ENCODE peak calls at places on chromosomes 1 and 21, in six cellular contexts. L is K562, Z is HepG2, W is H1, V is SK-N-SH, O is GM12878. I is an unnamed sample.

GRCh38 chr1:240149488-240150094 is 57.9 kb downstream of the FMN2 start:
- DNase-seq in L (peak; percentile 9), Z (peak; percentile 17), W (no peak), V (peak; percentile 39), O (no peak), I (peak; percentile 22)

GRCh38 chr1:19552291-19553010 is 67.1 kb upstream of the CAPZB start:
- DNase-seq in L (no peak), Z (no peak), W (no peak), V (no peak), O (no peak), I (no peak)

GRCh38 chr1:5551274-5551966 is 440.8 kb downstream of the NPHP4 start:
- DNase-seq in L (no peak), Z (peak; percentile 3), W (no peak), V (no peak), O (no peak), I (no peak)

GRCh38 chr1:41672173-41672572 is 187.7 kb upstream of the EDN2 start:
- DNase-seq in L (peak; percentile 33), Z (no peak), W (no peak), V (no peak), O (no peak), I (peak; percentile 37)

GRCh38 chr1:54314691-54315455 is 91.3 kb downstream of the SSBP3 start:
- DNase-seq in L (no peak), Z (no peak), W (no peak), V (no peak), O (no peak), I (no peak)

GRCh38 chr1:60825593-60825992 is 256.8 kb upstream of the NFIA start:
- DNase-seq in L (no peak), Z (no peak), W (no peak), V (no peak), O (no peak), I (no peak)

GRCh38 chr1:98253145-98253544 is 332.3 kb upstream of the DPYD start:
- DNase-seq in L (no peak), Z (no peak), W (no peak), V (no peak), O (no peak), I (no peak)

GRCh38 chr1:179879797-179880196 is 2.2 kb upstream of the TOR1AIP2 start:
- DNase-seq in L (no peak), Z (no peak), W (no peak), V (no peak), O (no peak), I (no peak)

GRCh38 chr1:7501259-7501560 is 269.9 kb upstream of the VAMP3 start:
- DNase-seq in L (no peak), Z (no peak), W (no peak), V (peak; percentile 70), O (no peak), I (no peak)

GRCh38 chr1:236717811-236718210 is 31.5 kb downstream of the ACTN2 start:
- DNase-seq in L (no peak), Z (no peak), W (no peak), V (no peak), O (no peak), I (no peak)

GRCh38 chr1:160375788-160376524 is 9.1 kb downstream of the NHLH1 start:
- DNase-seq in L (no peak), Z (peak; percentile 16), W (no peak), V (no peak), O (no peak), I (no peak)

GRCh38 chr1:32338637-32339145 is 2.7 kb upstream of the MARCKSL1 start:
- DNase-seq in L (no peak), Z (no peak), W (no peak), V (no peak), O (no peak), I (no peak)

GRCh38 chr1:119987112-119987511 is 82.3 kb downstream of the NOTCH2 start:
- DNase-seq in L (no peak), Z (no peak), W (no peak), V (no peak), O (no peak), I (peak; percentile 3)

GRCh38 chr1:235883261-235883927 is 16.7 kb upstream of the LYST start:
- DNase-seq in L (no peak), Z (no peak), W (no peak), V (peak; percentile 46), O (peak; percentile 76), I (peak; percentile 17)

GRCh38 chr1:244220410-244220809 is 169.3 kb downstream of the ZBTB18 start:
- DNase-seq in L (no peak), Z (no peak), W (no peak), V (no peak), O (no peak), I (no peak)

GRCh38 chr1:116134178-116134773 is 23.1 kb downstream of the MAB21L3 start:
- DNase-seq in L (peak; percentile 37), Z (no peak), W (no peak), V (no peak), O (no peak), I (no peak)

GRCh38 chr1:116133696-116134095 is 22.5 kb downstream of the MAB21L3 start:
- DNase-seq in L (no peak), Z (no peak), W (no peak), V (no peak), O (no peak), I (no peak)

GRCh38 chr1:116138277-116138792 is 27.1 kb downstream of the MAB21L3 start:
- DNase-seq in L (no peak), Z (no peak), W (no peak), V (no peak), O (no peak), I (no peak)

GRCh38 chr1:116144151-116144550 is 33.0 kb downstream of the MAB21L3 start:
- DNase-seq in L (no peak), Z (no peak), W (no peak), V (no peak), O (no peak), I (no peak)

GRCh38 chr1:116139592-116140134 is 28.5 kb downstream of the MAB21L3 start:
- DNase-seq in L (no peak), Z (no peak), W (no peak), V (no peak), O (no peak), I (no peak)
- H3K27ac ChIP-seq in L (no peak overlapping the region), Z (no peak overlapping the region), W (no peak overlapping the region), V (no peak overlapping the region), O (no peak overlapping the region), I (no peak overlapping the region)

DNA sequence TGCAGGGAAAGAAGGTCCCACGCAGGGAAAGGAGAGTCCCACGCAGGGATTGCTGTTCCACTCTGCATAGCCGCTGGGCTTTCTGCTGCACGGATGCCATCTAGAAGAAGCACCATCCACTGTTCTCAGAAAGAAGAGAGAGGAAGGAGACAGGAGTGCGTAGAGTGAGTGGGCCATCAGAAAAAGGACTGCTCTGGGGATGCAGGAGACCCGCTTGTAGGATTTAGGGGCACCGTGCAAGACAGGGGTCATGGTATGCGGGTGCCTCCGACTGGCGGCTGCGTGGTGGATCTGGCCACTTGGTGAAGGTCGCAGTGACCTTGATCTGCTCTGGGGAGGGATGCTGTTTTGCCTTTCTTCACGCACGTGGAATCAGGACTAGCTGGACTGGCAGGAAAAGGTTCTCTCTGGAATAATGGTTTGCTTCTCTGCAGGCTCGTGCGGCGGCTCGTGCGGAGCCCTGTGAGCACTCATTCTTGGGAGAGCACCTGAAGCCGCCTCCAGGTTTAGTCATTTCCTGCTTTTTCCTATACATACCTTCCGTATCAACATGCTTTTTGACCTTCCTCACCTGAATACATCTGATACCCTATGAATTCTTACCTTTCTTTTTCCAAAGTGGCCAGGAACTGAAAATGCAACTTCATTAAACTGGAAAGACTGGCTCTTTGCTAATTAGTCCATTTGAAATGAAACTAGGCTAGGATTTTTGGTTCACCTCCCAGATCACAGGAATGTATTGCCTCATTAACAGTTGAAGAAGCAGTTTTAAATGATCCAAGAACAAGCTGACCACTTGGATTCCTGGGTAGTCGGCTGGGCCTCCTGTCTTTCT is 181.6 kb downstream of the KIF26B start:
- DNase-seq in L (no peak), Z (no peak), W (peak; percentile 56), V (no peak), O (no peak), I (no peak)
- TF ChIP-seq EP300 in L (no peak), Z (no peak), W (no peak), V (no peak), O (no peak), I (no peak)

GRCh38 chr21:27369234-27369633 is 402.3 kb upstream of the ADAMTS5 start:
- DNase-seq in L (no peak), Z (no peak), W (no peak), V (no peak), O (no peak), I (no peak)
- TF ChIP-seq USF2 in L (no peak), Z (no peak), W (no peak), V (no peak), O (no peak), I (no peak)

DNA sequence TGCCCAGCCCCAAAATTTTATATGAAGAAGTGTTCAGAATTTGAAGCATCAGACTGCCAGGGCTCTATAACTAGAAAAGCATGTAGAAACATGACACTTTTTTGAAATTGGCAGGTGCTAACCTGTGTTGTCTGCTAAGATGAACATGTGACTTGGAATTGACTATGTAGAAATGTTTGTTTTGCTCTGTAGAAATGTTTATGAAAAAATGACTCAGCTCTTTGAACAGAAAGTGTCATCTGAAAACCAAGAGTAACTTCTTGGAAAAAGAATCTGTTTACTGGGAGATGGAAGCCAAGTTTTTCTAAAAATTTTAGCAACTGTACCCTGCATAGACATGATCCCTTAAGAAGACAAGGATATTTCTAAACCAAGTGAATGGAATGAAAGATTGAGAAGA is 59.2 kb downstream of the LHX9 start:
- DNase-seq in L (no peak), Z (no peak), W (no peak), V (no peak), O (no peak), I (peak; percentile 12)
- H3K27ac ChIP-seq in L (no peak overlapping the region), Z (no peak overlapping the region), W (no peak overlapping the region), V (no peak overlapping the region), O (no peak overlapping the region), I (peak overlapping the region; percentile 29)

GRCh38 chr1:151372411-151372934 is at the start of gene SELENBP1:
- DNase-seq in L (peak; percentile 80), Z (peak; percentile 81), W (peak; percentile 76), V (no peak), O (no peak), I (peak; percentile 48)
- TF ChIP-seq EP300 in L (no peak), Z (no peak), W (no peak), V (no peak), O (no peak), I (no peak)

DNA sequence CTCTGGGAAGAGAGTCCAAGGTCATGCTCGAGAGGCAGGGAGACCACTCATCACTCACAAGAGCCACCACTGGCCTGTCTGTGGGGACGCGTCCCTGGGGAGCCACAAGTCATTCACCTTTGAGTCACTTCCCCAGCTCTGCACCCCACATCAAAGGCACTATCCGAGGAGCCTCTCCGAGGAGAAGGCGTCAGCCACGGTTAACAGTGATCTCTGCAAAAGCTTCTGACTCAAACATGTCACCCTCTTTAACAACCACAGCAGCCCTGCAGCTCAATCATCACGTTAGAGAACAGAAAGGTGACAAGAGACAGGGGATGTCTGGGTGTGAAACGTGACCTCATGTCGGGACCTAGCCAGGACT is 9.0 kb downstream of the LRRC47 start:
- DNase-seq in L (no peak), Z (no peak), W (no peak), V (no peak), O (no peak), I (no peak)
- TF ChIP-seq USF2 in L (no peak), Z (no peak), W (no peak), V (no peak), O (no peak), I (no peak)